ENCODE peak calls at places on chromosomes 1 and 21, in seven cellular contexts. H is Panc1, E is SK-N-SH, G is K562, M is H1, C is HepG2, V is GM12878. P is an unnamed sample.

GRCh38 chr1:77631302-77631701 is 51.2 kb downstream of the ZZZ3 start:
- DNase-seq in H (no peak), M (no peak), G (no peak), E (no peak), V (no peak), C (no peak), P (no peak)

GRCh38 chr1:33410091-33410701 is 20.7 kb downstream of the PHC2 start:
- DNase-seq in M (no peak), E (peak; percentile 29), C (no peak), H (no peak), V (no peak), G (no peak), P (no peak)

GRCh38 chr1:35539824-35540261 is 17.4 kb downstream of the KIAA0319L start:
- DNase-seq in C (no peak), V (peak; percentile 60), M (no peak), H (no peak), G (no peak), E (no peak), P (no peak)

GRCh38 chr1:10161121-10161520 is 49.2 kb upstream of the KIF1B start:
- DNase-seq in C (no peak), G (no peak), M (no peak), E (no peak), H (no peak), V (no peak), P (no peak)

GRCh38 chr1:32782086-32782485 is 35.1 kb downstream of the YARS1 start:
- DNase-seq in E (no peak), V (no peak), M (no peak), G (no peak), H (no peak), C (no peak), P (no peak)

GRCh38 chr21:36437745-36438128 is 42.2 kb downstream of the CLDN14 start:
- DNase-seq in M (no peak), V (no peak), E (no peak), C (no peak), G (peak; percentile 43), H (no peak), P (no peak)

GRCh38 chr1:60108223-60108622 is 34.7 kb upstream of the C1orf87 start:
- DNase-seq in G (no peak), E (no peak), V (no peak), C (no peak), M (no peak), H (no peak), P (no peak)

GRCh38 chr1:8533124-8533523 is 215.2 kb downstream of the SLC45A1 start:
- DNase-seq in M (no peak), G (no peak), H (no peak), V (no peak), C (no peak), E (no peak), P (no peak)

GRCh38 chr21:31343680-31344480 is at the start of gene TIAM1:
- DNase-seq in V (no peak), E (peak; percentile 64), G (no peak), C (no peak), M (peak; percentile 38), H (no peak), P (no peak)

GRCh38 chr1:46757256-46757955 is 38.5 kb upstream of the EFCAB14 start:
- DNase-seq in C (no peak), G (no peak), V (no peak), M (no peak), E (no peak), H (no peak), P (no peak)

GRCh38 chr1:209123601-209124000 is 459.9 kb upstream of the CAMK1G start:
- DNase-seq in C (no peak), M (no peak), V (no peak), G (no peak), H (no peak), E (no peak), P (no peak)

GRCh38 chr1:36530261-36530660 is 47.5 kb upstream of the CSF3R start:
- DNase-seq in E (no peak), H (no peak), C (no peak), M (no peak), G (no peak), V (no peak), P (no peak)

GRCh38 chr1:57296726-57297252 is 127.1 kb downstream of the DAB1 start:
- DNase-seq in E (peak; percentile 4), M (no peak), V (no peak), C (no peak), H (no peak), G (no peak), P (no peak)

GRCh38 chr21:32364387-32364786 is 28.4 kb downstream of the URB1 start:
- DNase-seq in E (no peak), H (no peak), M (no peak), V (no peak), G (no peak), C (peak; percentile 81), P (no peak)

GRCh38 chr1:8702121-8702520 is 115.3 kb downstream of the RERE start:
- DNase-seq in H (no peak), G (no peak), V (no peak), M (no peak), E (peak; percentile 33), C (peak; percentile 59), P (no peak)

GRCh38 chr21:35291963-35292627 is 243.0 kb upstream of the RUNX1 start:
- DNase-seq in C (no peak), H (no peak), M (no peak), E (no peak), G (no peak), V (no peak), P (no peak)

GRCh38 chr21:14762734-14763694 is 216.9 kb upstream of the SAMSN1 start:
- DNase-seq in H (no peak), C (no peak), M (no peak), G (peak; percentile 81), E (no peak), V (peak; percentile 82), P (no peak)

GRCh38 chr1:24418898-24419628 is 3.5 kb downstream of the NIPAL3 start:
- DNase-seq in C (no peak), H (no peak), G (peak; percentile 72), M (no peak), V (no peak), E (no peak), P (no peak)

GRCh38 chr1:51472349-51472748 is 46.7 kb downstream of the EPS15 start:
- DNase-seq in V (no peak), E (no peak), H (no peak), G (no peak), M (no peak), C (no peak), P (no peak)

GRCh38 chr1:54340876-54341275 is 65.3 kb downstream of the SSBP3 start:
- DNase-seq in V (no peak), E (no peak), H (no peak), G (no peak), M (no peak), C (no peak), P (no peak)

GRCh38 chr1:69246109-69246508 is 321.6 kb upstream of the LRRC7 start:
- DNase-seq in C (no peak), V (no peak), G (no peak), E (no peak), H (no peak), M (no peak), P (no peak)

GRCh38 chr1:184359909-184360308 is 26.9 kb upstream of the C1orf21 start:
- DNase-seq in M (no peak), C (no peak), G (no peak), V (no peak), H (no peak), E (no peak), P (no peak)
- TF ChIP-seq SIN3A in M (no peak), C (no peak), G (no peak), V (no peak), H (no peak), E (no peak), P (no peak)

DNA sequence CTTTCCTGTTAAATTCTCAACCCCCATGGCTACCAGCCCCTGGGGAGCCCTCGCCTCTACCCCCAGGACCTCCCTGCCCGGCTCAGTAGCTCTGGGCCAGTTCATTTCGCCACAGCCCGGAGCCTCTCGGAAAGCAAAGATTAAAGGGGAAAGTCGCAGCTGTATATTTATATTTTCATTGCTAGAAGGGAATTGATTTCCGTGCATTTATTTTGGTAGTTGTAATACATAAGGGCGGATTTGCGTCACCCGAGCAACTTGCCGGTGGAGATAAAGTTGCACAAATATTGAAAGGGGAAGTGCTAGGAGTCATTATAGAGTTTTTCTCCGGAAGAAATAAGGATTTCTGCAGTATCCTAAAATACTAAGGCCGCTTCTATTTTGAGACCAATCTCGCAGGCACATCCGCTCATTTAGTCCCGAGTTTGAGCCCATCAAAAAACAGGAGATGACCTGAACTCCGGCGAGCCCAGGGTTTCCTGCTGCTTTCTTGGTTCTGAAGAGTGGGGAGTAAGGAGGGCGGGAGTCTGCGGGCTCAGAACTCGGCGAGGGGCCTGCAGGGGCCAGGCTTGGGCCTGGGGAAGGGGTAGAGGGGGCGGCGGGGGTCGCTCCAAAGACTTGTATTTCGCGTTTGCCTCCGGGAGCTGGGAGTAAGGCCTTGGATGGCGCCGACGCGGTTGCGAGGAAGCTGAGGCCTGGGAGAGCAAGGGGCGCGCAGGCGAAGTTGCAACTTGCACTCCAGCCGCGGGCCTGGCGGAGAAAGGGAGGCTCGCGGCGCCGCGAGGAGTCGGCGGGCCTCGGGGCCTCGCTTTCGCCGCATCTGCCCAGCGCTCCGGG is 2.5 kb upstream of the HLX start:
- DNase-seq in H (no peak), V (no peak), M (no peak), G (no peak), C (no peak), E (peak; percentile 2), P (no peak)
- TF ChIP-seq SIN3A in H (no peak), V (no peak), M (no peak), G (no peak), C (no peak), E (no peak), P (no peak)

GRCh38 chr21:46458315-46459023 is at the start of gene DIP2A:
- DNase-seq in C (peak; percentile 95), V (peak; percentile 85), M (peak; percentile 94), H (peak; percentile 53), G (peak; percentile 100), E (peak; percentile 100), P (peak; percentile 91)

GRCh38 chr21:46457801-46458314 is 833 bp upstream of the DIP2A start:
- DNase-seq in C (peak; percentile 21), H (no peak), E (peak; percentile 65), V (no peak), G (peak; percentile 69), M (no peak), P (peak; percentile 4)

GRCh38 chr21:46459024-46459355 is 299 bp downstream of the DIP2A start:
- DNase-seq in H (no peak), V (no peak), G (no peak), M (no peak), E (no peak), C (no peak), P (no peak)

GRCh38 chr21:46459356-46460112 is 843 bp downstream of the DIP2A start:
- DNase-seq in M (no peak), C (no peak), V (no peak), H (no peak), G (peak; percentile 45), E (no peak), P (no peak)

GRCh38 chr21:46461909-46462308 is 3.2 kb downstream of the DIP2A start:
- DNase-seq in C (no peak), G (no peak), E (no peak), V (no peak), H (no peak), M (no peak), P (no peak)
- TF ChIP-seq SIN3A in C (no peak), G (no peak), E (no peak), V (no peak), H (no peak), M (no peak), P (no peak)

DNA sequence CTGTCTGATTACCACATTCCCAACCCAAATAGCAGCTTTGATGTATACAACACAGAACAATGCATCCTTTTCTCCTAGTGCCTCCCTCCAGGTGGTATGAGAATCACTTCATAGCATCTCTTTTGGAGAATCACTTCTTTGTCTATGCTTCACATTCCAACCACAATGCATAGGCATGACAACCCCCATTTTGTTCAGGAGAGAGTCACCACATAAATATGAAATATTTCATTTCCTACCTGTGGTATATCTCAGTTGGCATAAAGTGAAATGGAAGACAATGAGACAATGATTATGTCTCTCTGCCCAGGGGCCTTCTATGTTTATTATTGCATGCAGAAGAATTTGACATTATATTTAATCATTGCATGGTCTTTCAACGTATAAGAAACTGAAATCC is 112.2 kb downstream of the BRINP2 start:
- DNase-seq in C (no peak), G (no peak), M (no peak), E (no peak), V (no peak), H (no peak), P (no peak)
- TF ChIP-seq SIN3A in C (no peak), G (no peak), M (no peak), E (no peak), V (no peak), H (no peak), P (no peak)

P was measured in HCT116.